ENCODE peak calls at places on chromosomes 3 and 15, in four cellular contexts. T is T1000, K is lung, J is mesendoderm. E is an unnamed sample.

GRCh38 chr3:147343926-147344325 is 62.4 kb downstream of the ZIC4 start:
- DNase-seq in J (no peak), K (no peak), T (no peak), E (no peak)

GRCh38 chr3:156434921-156435320 is 120.0 kb downstream of the SSR3 start:
- DNase-seq in K (no peak), J (no peak), T (no peak), E (no peak)

GRCh38 chr3:126797563-126797962 is 93.5 kb downstream of the CHCHD6 start:
- DNase-seq in K (no peak), J (no peak), T (no peak), E (no peak)

GRCh38 chr15:101048191-101049011 is 129.2 kb downstream of the LRRK1 start:
- DNase-seq in T (no peak), K (peak), J (no peak), E (peak)

GRCh38 chr15:60589253-60589652 is 110.3 kb upstream of the ICE2 start:
- DNase-seq in J (no peak), T (no peak), K (no peak), E (no peak)

GRCh38 chr15:49881433-49881832 is 237.6 kb downstream of the ATP8B4 start:
- DNase-seq in K (no peak), J (no peak), T (no peak), E (no peak)

GRCh38 chr15:64845183-64845611 is 3.5 kb downstream of the PLEKHO2 start:
- DNase-seq in K (no peak), T (no peak), J (no peak), E (peak)

GRCh38 chr15:22979699-22980188 is 424 bp downstream of the CYFIP1 start:
- DNase-seq in T (peak), K (no peak), J (peak), E (no peak)

GRCh38 chr3:12662593-12663310 is 1.2 kb downstream of the RAF1 start:
- DNase-seq in J (peak), K (no peak), T (no peak), E (peak)

GRCh38 chr3:61526307-61526706 is 35.1 kb upstream of the PTPRG start:
- DNase-seq in T (no peak), K (no peak), J (no peak), E (no peak)

GRCh38 chr15:38610748-38611147 is 46.1 kb upstream of the RASGRP1 start:
- DNase-seq in K (no peak), J (no peak), T (no peak), E (peak)

GRCh38 chr15:45126535-45127158 is 3.0 kb downstream of the DUOXA1 start:
- DNase-seq in T (no peak), J (no peak), K (no peak), E (no peak)

GRCh38 chr15:101091080-101092017 is 160.5 kb downstream of the CHSY1 start:
- DNase-seq in J (no peak), T (no peak), K (peak), E (no peak)

GRCh38 chr3:183800221-183800863 is 25.0 kb downstream of the MAP6D1 start:
- DNase-seq in K (no peak), J (no peak), T (no peak), E (no peak)

GRCh38 chr3:196951371-196951770 is 9.0 kb upstream of the NCBP2 start:
- DNase-seq in J (no peak), T (no peak), K (no peak), E (no peak)